ENCODE peak calls at places on chromosome 19, in seven cellular contexts. S, H, C, Z, E, X and O are unnamed samples.

GRCh38 chr19:3550947-3551807 is 6.2 kb downstream of the MFSD12 start:
- DNase-seq in H (no peak), C (no peak), E (peak; percentile 43), X (no peak), Z (no peak), S (no peak), O (no peak)

GRCh38 chr19:57813919-57814504 is 701 bp downstream of the ZNF552 start:
- DNase-seq in X (no peak), Z (no peak), C (no peak), E (no peak), S (peak; percentile 65), H (no peak), O (peak; percentile 63)

GRCh38 chr19:38676023-38676877 is 28.8 kb downstream of the ACTN4 start:
- DNase-seq in X (peak; percentile 68), E (peak; percentile 84), H (no peak), S (no peak), Z (no peak), C (no peak), O (no peak)

GRCh38 chr19:11598103-11598483 is 810 bp downstream of the ZNF627 start:
- DNase-seq in C (no peak), X (no peak), S (no peak), E (no peak), H (no peak), Z (no peak), O (no peak)

GRCh38 chr19:12847159-12848139 is 9.1 kb downstream of the MAST1 start:
- DNase-seq in H (no peak), C (peak; percentile 100), X (peak; percentile 85), Z (peak; percentile 85), E (peak; percentile 84), S (peak; percentile 91), O (peak; percentile 72)

GRCh38 chr19:29259153-29259552 is 46.2 kb upstream of the UQCRFS1 start:
- DNase-seq in Z (no peak), X (no peak), E (no peak), S (peak; percentile 55), H (no peak), C (no peak), O (no peak)

GRCh38 chr19:30857388-30857787 is 485.2 kb downstream of the ZNF536 start:
- DNase-seq in Z (no peak), E (peak; percentile 17), X (no peak), C (peak; percentile 43), S (peak; percentile 85), H (no peak), O (no peak)

GRCh38 chr19:30669329-30670010 is 297.3 kb downstream of the ZNF536 start:
- DNase-seq in Z (peak; percentile 60), S (peak; percentile 71), E (peak; percentile 74), C (peak; percentile 95), X (peak; percentile 82), H (no peak), O (peak; percentile 27)

GRCh38 chr19:41297628-41298326 is 12.2 kb upstream of the CCDC97 start:
- DNase-seq in S (no peak), E (no peak), C (no peak), Z (peak; percentile 43), H (no peak), X (no peak), O (peak; percentile 44)

GRCh38 chr19:42284641-42285341 is 15.7 kb downstream of the CIC start:
- DNase-seq in X (peak; percentile 21), S (peak; percentile 46), Z (no peak), H (no peak), C (peak; percentile 57), E (no peak), O (no peak)

GRCh38 chr19:17049711-17050280 is 23.2 kb upstream of the CPAMD8 start:
- DNase-seq in S (no peak), H (peak; percentile 41), X (no peak), C (no peak), E (no peak), Z (no peak), O (peak; percentile 19)

GRCh38 chr19:6521718-6522646 is 8.8 kb upstream of the TNFSF9 start:
- DNase-seq in C (no peak), H (no peak), E (no peak), S (peak; percentile 28), X (no peak), Z (peak; percentile 27), O (peak; percentile 15)

GRCh38 chr19:42201489-42202289 is 15.8 kb downstream of the DEDD2 start:
- DNase-seq in S (no peak), Z (peak; percentile 63), E (no peak), H (no peak), C (no peak), X (no peak), O (peak; percentile 39)

GRCh38 chr19:22428299-22428913 is 6.3 kb upstream of the ZNF98 start:
- DNase-seq in C (no peak), S (no peak), X (no peak), Z (peak; percentile 3), E (no peak), H (no peak), O (no peak)
- H3K27ac ChIP-seq in C (no peak overlapping the region), S (no peak overlapping the region), X (no peak overlapping the region), Z (peak overlapping the region; percentile 89), E (no peak overlapping the region), H (no peak overlapping the region), O (no peak overlapping the region)

GRCh38 chr19:728011-728410 is 19.3 kb downstream of the PALM start:
- DNase-seq in S (no peak), E (peak; percentile 46), H (no peak), Z (no peak), C (no peak), X (peak; percentile 89), O (no peak)
- H3K27ac ChIP-seq in S (no peak overlapping the region), E (no peak overlapping the region), H (no peak overlapping the region), Z (no peak overlapping the region), C (no peak overlapping the region), X (peak overlapping the region; percentile 37), O (peak overlapping the region; percentile 68)

GRCh38 chr19:48396010-48396870 is 2.8 kb downstream of the GRIN2D start:
- DNase-seq in H (no peak), X (peak; percentile 46), Z (no peak), C (peak; percentile 60), E (no peak), S (no peak), O (peak; percentile 61)
- H3K27ac ChIP-seq in H (no peak overlapping the region), X (no peak overlapping the region), Z (no peak overlapping the region), C (no peak overlapping the region), E (no peak overlapping the region), S (no peak overlapping the region), O (no peak overlapping the region)

GRCh38 chr19:14406645-14407331 is 12.4 kb downstream of the DDX39A start:
- DNase-seq in E (no peak), X (no peak), S (no peak), Z (no peak), H (no peak), C (no peak), O (no peak)

GRCh38 chr19:14405758-14406644 is 13.1 kb downstream of the DDX39A start:
- DNase-seq in S (peak; percentile 99), C (peak; percentile 99), Z (peak; percentile 88), X (peak; percentile 81), H (no peak), E (peak; percentile 85), O (peak; percentile 71)

GRCh38 chr19:14409157-14410053 is 9.7 kb downstream of the DDX39A start:
- DNase-seq in C (no peak), S (no peak), X (no peak), Z (no peak), E (no peak), H (no peak), O (no peak)

GRCh38 chr19:14408641-14409120 is 10.5 kb downstream of the DDX39A start:
- DNase-seq in H (no peak), Z (no peak), S (no peak), E (no peak), X (no peak), C (no peak), O (no peak)

DNA sequence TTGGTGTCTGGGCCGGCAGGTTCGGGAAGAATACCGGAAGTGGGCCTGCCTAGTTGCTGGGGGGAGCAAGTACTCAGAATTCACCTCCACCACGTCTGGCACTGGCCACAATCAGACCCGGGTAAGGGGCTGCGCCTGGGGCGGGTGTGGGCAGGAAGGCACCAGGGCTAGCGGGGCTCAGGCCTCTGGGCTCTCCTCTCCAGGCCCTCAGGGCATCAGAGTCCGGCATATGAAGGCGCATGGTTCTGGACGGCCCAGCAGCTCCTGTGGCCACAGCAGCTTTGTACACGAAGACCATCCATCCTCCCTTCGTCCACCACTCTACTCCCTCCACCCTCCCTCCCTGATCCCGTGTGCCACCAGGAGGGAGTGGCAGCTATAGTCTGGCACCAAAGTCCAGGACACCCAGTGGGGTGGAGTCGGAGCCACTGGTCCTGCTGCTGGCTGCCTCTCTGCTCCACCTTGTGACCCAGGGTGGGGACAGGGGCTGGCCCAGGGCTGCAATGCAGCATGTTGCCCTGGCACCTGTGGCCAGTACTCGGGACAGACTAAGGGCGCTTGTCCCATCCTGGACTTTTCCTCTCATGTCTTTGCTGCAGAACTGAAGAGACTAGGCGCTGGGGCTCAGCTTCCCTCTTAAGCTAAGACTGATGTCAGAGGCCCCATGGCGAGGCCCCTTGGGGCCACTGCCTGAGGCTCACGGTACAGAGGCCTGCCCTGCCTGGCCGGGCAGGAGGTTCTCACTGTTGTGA is 11.1 kb downstream of the DDX39A start:
- DNase-seq in H (no peak), Z (no peak), C (no peak), S (no peak), E (no peak), X (no peak), O (peak; percentile 97)
- H3K27ac ChIP-seq in H (no peak overlapping the region), Z (no peak overlapping the region), C (no peak overlapping the region), S (no peak overlapping the region), E (no peak overlapping the region), X (no peak overlapping the region), O (peak overlapping the region; percentile 41)

GRCh38 chr19:18090545-18091216 is 3.9 kb upstream of the IL12RB1 start:
- DNase-seq in S (no peak), E (no peak), H (no peak), Z (no peak), C (no peak), X (no peak), O (no peak)

GRCh38 chr19:18085702-18086457 is 854 bp downstream of the IL12RB1 start:
- DNase-seq in Z (no peak), S (no peak), C (no peak), H (no peak), E (no peak), X (no peak), O (no peak)

GRCh38 chr19:18083929-18084684 is 2.6 kb downstream of the IL12RB1 start:
- DNase-seq in H (no peak), C (no peak), S (no peak), X (no peak), E (no peak), Z (no peak), O (no peak)

GRCh38 chr19:18089726-18090125 is 3.0 kb upstream of the IL12RB1 start:
- DNase-seq in X (no peak), E (no peak), C (no peak), Z (no peak), H (no peak), S (no peak), O (no peak)

GRCh38 chr19:18086590-18087138 is at the start of gene IL12RB1:
- DNase-seq in X (no peak), C (no peak), Z (peak; percentile 40), H (no peak), E (no peak), S (no peak), O (peak; percentile 72)
- H3K27ac ChIP-seq in X (no peak within 1 kb of the TSS), C (no peak within 1 kb of the TSS), Z (no peak within 1 kb of the TSS), H (no peak within 1 kb of the TSS), E (no peak within 1 kb of the TSS), S (no peak within 1 kb of the TSS), O (peak within 1 kb of the TSS; percentile 53)